ENCODE peak calls at places on chromosomes 7 and 10, in nine cellular contexts. One of them, this sample, is unnamed.

GRCh38 chr7:135573541-135573940 is 15.8 kb downstream of the NUP205 start:
- DNase-seq in cardiac muscle cell: no peak
- DNase-seq in tibial nerve: no peak
- DNase-seq in coronary artery: no peak
- DNase-seq in RWPE2: no peak
- DNase-seq in colonic mucosa: no peak
- DNase-seq in A673: no peak
- DNase-seq in kidney: no peak
- DNase-seq in left ventricle myocardium inferior: no peak
- DNase-seq in this sample: no peak

GRCh38 chr7:55118426-55118825 is 99.6 kb downstream of the EGFR start:
- DNase-seq in cardiac muscle cell: no peak
- DNase-seq in tibial nerve: no peak
- DNase-seq in coronary artery: no peak
- DNase-seq in RWPE2: no peak
- DNase-seq in colonic mucosa: no peak
- DNase-seq in A673: no peak
- DNase-seq in kidney: no peak
- DNase-seq in left ventricle myocardium inferior: no peak
- DNase-seq in this sample: no peak

GRCh38 chr10:70093335-70093944 is 39.2 kb downstream of the AIFM2 start:
- DNase-seq in cardiac muscle cell: no peak
- DNase-seq in tibial nerve: no peak
- DNase-seq in coronary artery: no peak
- DNase-seq in RWPE2: no peak
- DNase-seq in colonic mucosa: no peak
- DNase-seq in A673: no peak
- DNase-seq in kidney: no peak
- DNase-seq in left ventricle myocardium inferior: no peak
- DNase-seq in this sample: no peak

GRCh38 chr10:36779238-36779846 is 346.1 kb upstream of the ANKRD30A start:
- DNase-seq in cardiac muscle cell: peak; percentile 77
- DNase-seq in tibial nerve: no peak
- DNase-seq in coronary artery: no peak
- DNase-seq in RWPE2: no peak
- DNase-seq in colonic mucosa: no peak
- DNase-seq in A673: peak; percentile 87
- DNase-seq in kidney: no peak
- DNase-seq in left ventricle myocardium inferior: no peak
- DNase-seq in this sample: no peak

GRCh38 chr10:114856544-114857287 is 35.1 kb downstream of the FHIP2A start:
- DNase-seq in cardiac muscle cell: no peak
- DNase-seq in tibial nerve: no peak
- DNase-seq in coronary artery: no peak
- DNase-seq in RWPE2: no peak
- DNase-seq in colonic mucosa: no peak
- DNase-seq in A673: no peak
- DNase-seq in kidney: no peak
- DNase-seq in left ventricle myocardium inferior: no peak
- DNase-seq in this sample: no peak

GRCh38 chr7:107180378-107180777 is 11.6 kb downstream of the HBP1 start:
- DNase-seq in cardiac muscle cell: no peak
- DNase-seq in tibial nerve: no peak
- DNase-seq in coronary artery: no peak
- DNase-seq in RWPE2: no peak
- DNase-seq in colonic mucosa: peak; percentile 69
- DNase-seq in A673: peak; percentile 73
- DNase-seq in kidney: no peak
- DNase-seq in left ventricle myocardium inferior: no peak
- DNase-seq in this sample: no peak

GRCh38 chr7:102064361-102065025 is 222.2 kb upstream of the SH2B2 start:
- DNase-seq in cardiac muscle cell: no peak
- DNase-seq in tibial nerve: no peak
- DNase-seq in coronary artery: no peak
- DNase-seq in RWPE2: peak; percentile 76
- DNase-seq in colonic mucosa: no peak
- DNase-seq in A673: no peak
- DNase-seq in kidney: peak; percentile 82
- DNase-seq in left ventricle myocardium inferior: peak; percentile 52
- DNase-seq in this sample: peak; percentile 68

GRCh38 chr7:97971120-97971989 is 18.6 kb downstream of the OCM2 start:
- DNase-seq in cardiac muscle cell: peak; percentile 23
- DNase-seq in tibial nerve: no peak
- DNase-seq in coronary artery: no peak
- DNase-seq in RWPE2: no peak
- DNase-seq in colonic mucosa: peak; percentile 30
- DNase-seq in A673: peak; percentile 43
- DNase-seq in kidney: no peak
- DNase-seq in left ventricle myocardium inferior: no peak
- DNase-seq in this sample: no peak

GRCh38 chr10:82378146-82378545 is 503.2 kb downstream of the NRG3 start:
- DNase-seq in cardiac muscle cell: peak; percentile 67
- DNase-seq in tibial nerve: no peak
- DNase-seq in coronary artery: no peak
- DNase-seq in RWPE2: no peak
- DNase-seq in colonic mucosa: no peak
- DNase-seq in A673: no peak
- DNase-seq in kidney: no peak
- DNase-seq in left ventricle myocardium inferior: no peak
- DNase-seq in this sample: peak; percentile 49

GRCh38 chr10:67549390-67549789 is 146.6 kb downstream of the CTNNA3 start:
- DNase-seq in cardiac muscle cell: no peak
- DNase-seq in tibial nerve: no peak
- DNase-seq in coronary artery: no peak
- DNase-seq in RWPE2: no peak
- DNase-seq in colonic mucosa: no peak
- DNase-seq in A673: peak; percentile 11
- DNase-seq in kidney: no peak
- DNase-seq in left ventricle myocardium inferior: no peak
- DNase-seq in this sample: no peak

GRCh38 chr7:14836571-14837189 is 65.9 kb downstream of the DGKB start:
- DNase-seq in cardiac muscle cell: peak; percentile 77
- DNase-seq in tibial nerve: no peak
- DNase-seq in coronary artery: no peak
- DNase-seq in RWPE2: no peak
- DNase-seq in colonic mucosa: no peak
- DNase-seq in A673: peak; percentile 94
- DNase-seq in kidney: peak; percentile 35
- DNase-seq in left ventricle myocardium inferior: peak; percentile 43
- DNase-seq in this sample: peak; percentile 51

GRCh38 chr7:100683659-100684533 is 10.2 kb downstream of the GIGYF1 start:
- DNase-seq in cardiac muscle cell: no peak
- DNase-seq in tibial nerve: no peak
- DNase-seq in coronary artery: no peak
- DNase-seq in RWPE2: no peak
- DNase-seq in colonic mucosa: no peak
- DNase-seq in A673: no peak
- DNase-seq in kidney: peak; percentile 75
- DNase-seq in left ventricle myocardium inferior: no peak
- DNase-seq in this sample: no peak

GRCh38 chr10:86299562-86299961 is 67.0 kb downstream of the GRID1 start:
- DNase-seq in cardiac muscle cell: no peak
- DNase-seq in tibial nerve: no peak
- DNase-seq in coronary artery: peak; percentile 35
- DNase-seq in RWPE2: peak; percentile 5
- DNase-seq in colonic mucosa: no peak
- DNase-seq in A673: no peak
- DNase-seq in kidney: no peak
- DNase-seq in left ventricle myocardium inferior: no peak
- DNase-seq in this sample: no peak

GRCh38 chr10:42753507-42754154 is 29.0 kb upstream of the BMS1 start:
- DNase-seq in cardiac muscle cell: peak; percentile 0
- DNase-seq in tibial nerve: no peak
- DNase-seq in coronary artery: no peak
- DNase-seq in RWPE2: no peak
- DNase-seq in colonic mucosa: peak; percentile 32
- DNase-seq in A673: no peak
- DNase-seq in kidney: peak; percentile 73
- DNase-seq in left ventricle myocardium inferior: no peak
- DNase-seq in this sample: peak; percentile 31

GRCh38 chr7:22143496-22143895 is 197.8 kb upstream of the CDCA7L start:
- DNase-seq in cardiac muscle cell: no peak
- DNase-seq in tibial nerve: no peak
- DNase-seq in coronary artery: no peak
- DNase-seq in RWPE2: no peak
- DNase-seq in colonic mucosa: no peak
- DNase-seq in A673: no peak
- DNase-seq in kidney: no peak
- DNase-seq in left ventricle myocardium inferior: no peak
- DNase-seq in this sample: no peak

GRCh38 chr10:21194510-21194993 is 297.4 kb upstream of the NEBL start:
- DNase-seq in cardiac muscle cell: no peak
- DNase-seq in tibial nerve: no peak
- DNase-seq in coronary artery: no peak
- DNase-seq in RWPE2: no peak
- DNase-seq in colonic mucosa: peak; percentile 76
- DNase-seq in A673: peak; percentile 67
- DNase-seq in kidney: no peak
- DNase-seq in left ventricle myocardium inferior: no peak
- DNase-seq in this sample: peak; percentile 28

GRCh38 chr7:45665172-45665571 is 91.0 kb downstream of the ADCY1 start:
- DNase-seq in cardiac muscle cell: no peak
- DNase-seq in tibial nerve: no peak
- DNase-seq in coronary artery: no peak
- DNase-seq in RWPE2: no peak
- DNase-seq in colonic mucosa: peak; percentile 3
- DNase-seq in A673: no peak
- DNase-seq in kidney: no peak
- DNase-seq in left ventricle myocardium inferior: no peak
- DNase-seq in this sample: no peak

GRCh38 chr7:2701832-2702593 is 14.0 kb downstream of the AMZ1 start:
- DNase-seq in cardiac muscle cell: no peak
- DNase-seq in tibial nerve: peak; percentile 45
- DNase-seq in coronary artery: peak; percentile 88
- DNase-seq in RWPE2: no peak
- DNase-seq in colonic mucosa: no peak
- DNase-seq in A673: no peak
- DNase-seq in kidney: no peak
- DNase-seq in left ventricle myocardium inferior: peak; percentile 39
- DNase-seq in this sample: no peak

GRCh38 chr10:131195116-131195515 is 116.4 kb downstream of the TCERG1L start:
- DNase-seq in cardiac muscle cell: no peak
- DNase-seq in tibial nerve: no peak
- DNase-seq in coronary artery: peak; percentile 31
- DNase-seq in RWPE2: no peak
- DNase-seq in colonic mucosa: no peak
- DNase-seq in A673: no peak
- DNase-seq in kidney: no peak
- DNase-seq in left ventricle myocardium inferior: no peak
- DNase-seq in this sample: no peak

GRCh38 chr7:7920481-7920880 is 48.1 kb upstream of the GLCCI1 start:
- DNase-seq in cardiac muscle cell: no peak
- DNase-seq in tibial nerve: no peak
- DNase-seq in coronary artery: no peak
- DNase-seq in RWPE2: no peak
- DNase-seq in colonic mucosa: peak; percentile 34
- DNase-seq in A673: no peak
- DNase-seq in kidney: no peak
- DNase-seq in left ventricle myocardium inferior: no peak
- DNase-seq in this sample: no peak

GRCh38 chr7:47759056-47759706 is 177.3 kb upstream of the TNS3 start:
- DNase-seq in cardiac muscle cell: no peak
- DNase-seq in tibial nerve: no peak
- DNase-seq in coronary artery: no peak
- DNase-seq in RWPE2: no peak
- DNase-seq in colonic mucosa: no peak
- DNase-seq in A673: no peak
- DNase-seq in kidney: no peak
- DNase-seq in left ventricle myocardium inferior: no peak
- DNase-seq in this sample: no peak
- TF ChIP-seq CTCF in cardiac muscle cell: peak; percentile 24
- TF ChIP-seq CTCF in tibial nerve: no peak
- TF ChIP-seq CTCF in coronary artery: no peak
- TF ChIP-seq CTCF in RWPE2: peak; percentile 54
- TF ChIP-seq CTCF in colonic mucosa: no peak
- TF ChIP-seq CTCF in A673: peak; percentile 17
- TF ChIP-seq CTCF in kidney: no peak
- TF ChIP-seq CTCF in left ventricle myocardium inferior: no peak
- TF ChIP-seq CTCF in this sample: no peak

GRCh38 chr10:87658383-87658795 is 1.3 kb upstream of the PAPSS2 start:
- DNase-seq in cardiac muscle cell: peak; percentile 46
- DNase-seq in tibial nerve: no peak
- DNase-seq in coronary artery: no peak
- DNase-seq in RWPE2: no peak
- DNase-seq in colonic mucosa: no peak
- DNase-seq in A673: no peak
- DNase-seq in kidney: no peak
- DNase-seq in left ventricle myocardium inferior: no peak
- DNase-seq in this sample: no peak
- H3K27ac ChIP-seq in cardiac muscle cell: no peak overlapping the region
- H3K27ac ChIP-seq in tibial nerve: peak overlapping the region; percentile 76
- H3K27ac ChIP-seq in coronary artery: peak overlapping the region; percentile 94
- H3K27ac ChIP-seq in RWPE2: no peak overlapping the region
- H3K27ac ChIP-seq in colonic mucosa: no peak overlapping the region
- H3K27ac ChIP-seq in A673: no peak overlapping the region
- H3K27ac ChIP-seq in kidney: peak overlapping the region; percentile 11
- H3K27ac ChIP-seq in left ventricle myocardium inferior: peak overlapping the region; percentile 80
- H3K27ac ChIP-seq in this sample: peak overlapping the region; percentile 39

GRCh38 chr7:94374721-94375120 is 20.0 kb upstream of the COL1A2 start:
- DNase-seq in cardiac muscle cell: no peak
- DNase-seq in tibial nerve: no peak
- DNase-seq in coronary artery: no peak
- DNase-seq in RWPE2: no peak
- DNase-seq in colonic mucosa: no peak
- DNase-seq in A673: no peak
- DNase-seq in kidney: no peak
- DNase-seq in left ventricle myocardium inferior: no peak
- DNase-seq in this sample: no peak
- TF ChIP-seq CTCF in cardiac muscle cell: no peak
- TF ChIP-seq CTCF in tibial nerve: no peak
- TF ChIP-seq CTCF in coronary artery: no peak
- TF ChIP-seq CTCF in RWPE2: no peak
- TF ChIP-seq CTCF in colonic mucosa: no peak
- TF ChIP-seq CTCF in A673: no peak
- TF ChIP-seq CTCF in kidney: no peak
- TF ChIP-seq CTCF in left ventricle myocardium inferior: no peak
- TF ChIP-seq CTCF in this sample: no peak

DNA sequence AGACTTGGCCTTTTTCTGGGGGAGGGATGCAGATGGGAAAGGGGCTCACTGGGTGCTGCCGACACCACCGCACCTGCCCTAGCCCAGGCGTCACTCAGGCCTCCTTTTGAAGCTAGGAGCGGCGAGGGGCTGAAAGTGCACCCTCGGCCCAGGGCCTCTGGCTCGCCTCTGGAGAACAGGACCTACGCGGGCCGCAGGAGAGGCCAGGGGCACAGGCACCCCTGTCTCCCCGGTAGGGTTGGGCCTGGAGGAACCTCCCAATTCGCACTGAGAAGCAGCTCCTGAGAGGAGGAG is 46.5 kb upstream of the PRKAR1B start:
- DNase-seq in cardiac muscle cell: no peak
- DNase-seq in tibial nerve: no peak
- DNase-seq in coronary artery: no peak
- DNase-seq in RWPE2: peak; percentile 41
- DNase-seq in colonic mucosa: no peak
- DNase-seq in A673: no peak
- DNase-seq in kidney: peak; percentile 63
- DNase-seq in left ventricle myocardium inferior: no peak
- DNase-seq in this sample: no peak
- H3K27ac ChIP-seq in cardiac muscle cell: no peak overlapping the region
- H3K27ac ChIP-seq in tibial nerve: no peak overlapping the region
- H3K27ac ChIP-seq in coronary artery: no peak overlapping the region
- H3K27ac ChIP-seq in RWPE2: no peak overlapping the region
- H3K27ac ChIP-seq in colonic mucosa: no peak overlapping the region
- H3K27ac ChIP-seq in A673: no peak overlapping the region
- H3K27ac ChIP-seq in kidney: no peak overlapping the region
- H3K27ac ChIP-seq in left ventricle myocardium inferior: no peak overlapping the region
- H3K27ac ChIP-seq in this sample: no peak overlapping the region

GRCh38 chr7:51666751-51667150 is 350.1 kb upstream of the COBL start:
- DNase-seq in cardiac muscle cell: no peak
- DNase-seq in tibial nerve: no peak
- DNase-seq in coronary artery: no peak
- DNase-seq in RWPE2: no peak
- DNase-seq in colonic mucosa: no peak
- DNase-seq in A673: no peak
- DNase-seq in kidney: no peak
- DNase-seq in left ventricle myocardium inferior: no peak
- DNase-seq in this sample: no peak
- TF ChIP-seq CTCF in cardiac muscle cell: no peak
- TF ChIP-seq CTCF in tibial nerve: no peak
- TF ChIP-seq CTCF in coronary artery: no peak
- TF ChIP-seq CTCF in RWPE2: no peak
- TF ChIP-seq CTCF in colonic mucosa: no peak
- TF ChIP-seq CTCF in A673: no peak
- TF ChIP-seq CTCF in kidney: no peak
- TF ChIP-seq CTCF in left ventricle myocardium inferior: no peak
- TF ChIP-seq CTCF in this sample: no peak

This sample was measured in heart left ventricle.